ENCODE peak calls at places on chromosome 6, in nine cellular contexts. S is GM12878, B is MM.1S, D is heart left ventricle, J is upper lobe of right lung, Y is IMR-90, K is A549, U is lower lobe of right lung, H is mammary epithelial cell. W is an unnamed sample. For H3K4me1, the result is how much of the 10 kb centered on the place peaks cover.

GRCh38 chr6:118500130-118501015 is 47.7 kb upstream of the PLN start:
- DNase-seq in D (no peak), K (no peak), B (no peak), Y (no peak), J (no peak), U (no peak), H (no peak), S (no peak), W (no peak)

GRCh38 chr6:30782425-30783014 is 38.2 kb upstream of the IER3 start:
- DNase-seq in B (no peak), J (no peak), S (no peak), K (peak), U (no peak), H (peak), D (no peak), Y (peak), W (no peak)

GRCh38 chr6:36126553-36127458 is 3.5 kb upstream of the MAPK13 start:
- DNase-seq in K (peak), Y (peak), D (no peak), B (no peak), H (peak), J (no peak), S (no peak), U (no peak), W (peak)

GRCh38 chr6:157684620-157685299 is 138.3 kb upstream of the SNX9 start:
- DNase-seq in B (no peak), S (no peak), U (no peak), K (no peak), Y (no peak), J (no peak), H (no peak), D (no peak), W (no peak)

GRCh38 chr6:46612645-46613044 is 40.0 kb downstream of the CYP39A1 start:
- DNase-seq in K (no peak), Y (no peak), B (no peak), J (no peak), H (no peak), U (no peak), D (peak), S (no peak), W (peak)

GRCh38 chr6:144936764-144937163 is 651.6 kb downstream of the UTRN start:
- DNase-seq in S (no peak), D (no peak), K (no peak), H (no peak), Y (peak), U (no peak), B (no peak), J (no peak), W (no peak)

GRCh38 chr6:123830110-123830509 is 26.4 kb downstream of the NKAIN2 start:
- DNase-seq in H (no peak), U (no peak), J (no peak), D (no peak), B (no peak), S (no peak), Y (no peak), K (no peak), W (no peak)

GRCh38 chr6:32785781-32786533 is 22.6 kb upstream of the HLA-DQB2 start:
- DNase-seq in D (peak), U (no peak), K (peak), S (peak), B (peak), Y (peak), J (no peak), H (peak), W (no peak)

GRCh38 chr6:83974409-83975050 is 59.0 kb upstream of the MRAP2 start:
- DNase-seq in H (no peak), S (no peak), D (no peak), K (no peak), U (no peak), Y (no peak), J (no peak), B (no peak), W (no peak)

GRCh38 chr6:109795994-109796555 is 105.0 kb downstream of the FIG4 start:
- DNase-seq in K (no peak), B (no peak), D (no peak), S (no peak), J (no peak), H (no peak), U (no peak), Y (peak), W (no peak)

GRCh38 chr6:108437821-108438220 is 122.9 kb upstream of the FOXO3 start:
- DNase-seq in H (peak), Y (peak), D (no peak), K (no peak), S (no peak), B (no peak), J (no peak), U (no peak), W (no peak)

GRCh38 chr6:10341605-10342004 is 73.3 kb downstream of the TFAP2A start:
- DNase-seq in Y (no peak), J (no peak), B (no peak), U (no peak), D (no peak), H (no peak), K (no peak), S (no peak), W (no peak)

GRCh38 chr6:44180886-44181285 is 22.3 kb downstream of the CAPN11 start:
- DNase-seq in H (no peak), S (no peak), K (no peak), U (no peak), B (no peak), D (no peak), J (no peak), Y (no peak), W (no peak)

GRCh38 chr6:44771647-44772415 is 384.3 kb downstream of the CDC5L start:
- DNase-seq in D (no peak), H (no peak), U (no peak), J (no peak), Y (no peak), K (no peak), S (no peak), B (no peak), W (peak)

GRCh38 chr6:65259982-65260381 is 447.0 kb downstream of the EYS start:
- DNase-seq in H (no peak), B (no peak), J (no peak), U (no peak), D (no peak), S (no peak), Y (no peak), K (no peak), W (no peak)

DNA sequence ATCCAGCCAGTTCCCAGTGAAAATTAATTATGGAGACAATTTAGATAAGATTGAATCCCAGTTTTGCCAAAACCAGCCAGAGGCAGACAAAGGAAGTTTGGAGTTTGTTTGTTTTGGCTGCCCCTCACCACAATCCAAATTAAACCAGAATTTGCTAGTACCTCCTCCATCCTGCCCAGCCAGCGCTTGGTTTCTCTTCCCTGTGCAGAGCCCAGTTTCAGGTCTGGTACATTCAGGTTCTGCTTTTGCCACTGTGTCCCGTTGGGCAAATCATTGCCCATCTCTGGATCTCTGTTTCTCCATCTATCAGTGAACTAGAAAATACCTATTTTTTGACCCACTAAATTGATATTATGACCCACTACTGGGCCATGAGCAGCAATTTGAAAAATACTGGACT is 26.4 kb downstream of the FOXP4 start:
- DNase-seq in J (no peak), B (no peak), D (no peak), S (no peak), H (no peak), K (no peak), U (no peak), Y (no peak), W (no peak)
- H3K4me1 ChIP-seq in J (under half), B (under half), D (under half), S (under half), H (under half), K (under half), U (under half), Y (under half), W (half or more)

GRCh38 chr6:12845224-12846004 is 128.8 kb downstream of the PHACTR1 start:
- DNase-seq in J (no peak), B (no peak), Y (no peak), S (no peak), K (no peak), U (no peak), H (no peak), D (no peak), W (no peak)

GRCh38 chr6:12842126-12842525 is 125.6 kb downstream of the PHACTR1 start:
- DNase-seq in Y (no peak), B (no peak), J (no peak), K (no peak), H (no peak), S (no peak), D (no peak), U (no peak), W (no peak)

GRCh38 chr6:12841619-12842018 is 125.1 kb downstream of the PHACTR1 start:
- DNase-seq in S (no peak), D (no peak), K (no peak), Y (no peak), B (no peak), H (no peak), U (no peak), J (no peak), W (no peak)

GRCh38 chr6:12842658-12843057 is 126.1 kb downstream of the PHACTR1 start:
- DNase-seq in S (no peak), H (no peak), D (no peak), U (no peak), K (no peak), B (no peak), J (no peak), Y (no peak), W (no peak)

GRCh38 chr6:12844284-12845223 is 128.0 kb downstream of the PHACTR1 start:
- DNase-seq in H (no peak), D (no peak), Y (peak), J (no peak), B (peak), K (peak), S (no peak), U (no peak), W (no peak)
- TF ChIP-seq CTCF in H (peak), D (peak), Y (peak), J (peak), B (peak), K (peak), S (peak), U (peak), W (peak)

GRCh38 chr6:111854683-111855082 is 18.6 kb downstream of the FYN start:
- DNase-seq in H (no peak), U (no peak), S (no peak), Y (peak), K (no peak), D (no peak), B (no peak), J (no peak), W (no peak)
- H3K4me1 ChIP-seq in H (under half), U (under half), S (under half), Y (under half), K (under half), D (half or more), B (under half), J (under half), W (under half)

GRCh38 chr6:12482386-12482785 is 192.2 kb downstream of the EDN1 start:
- DNase-seq in D (no peak), J (no peak), H (no peak), S (no peak), K (peak), Y (no peak), B (no peak), U (no peak), W (no peak)
- TF ChIP-seq CTCF in D (no peak), J (no peak), H (peak), S (peak), K (peak), Y (peak), B (peak), U (no peak), W (no peak)

GRCh38 chr6:166465671-166466087 is 82.9 kb upstream of the MPC1 start:
- DNase-seq in K (peak), H (no peak), D (peak), J (no peak), S (no peak), U (no peak), Y (peak), B (no peak), W (no peak)

GRCh38 chr6:166462461-166463135 is 79.9 kb upstream of the MPC1 start:
- DNase-seq in K (no peak), S (no peak), U (no peak), B (no peak), H (no peak), J (no peak), D (no peak), Y (no peak), W (no peak)

GRCh38 chr6:166463363-166464067 is 80.8 kb upstream of the MPC1 start:
- DNase-seq in J (no peak), D (no peak), U (no peak), K (no peak), H (no peak), Y (no peak), S (no peak), B (no peak), W (no peak)

GRCh38 chr6:166464418-166465400 is 82.0 kb upstream of the MPC1 start:
- DNase-seq in D (no peak), S (no peak), J (no peak), H (no peak), B (no peak), Y (no peak), K (no peak), U (no peak), W (no peak)

DNA sequence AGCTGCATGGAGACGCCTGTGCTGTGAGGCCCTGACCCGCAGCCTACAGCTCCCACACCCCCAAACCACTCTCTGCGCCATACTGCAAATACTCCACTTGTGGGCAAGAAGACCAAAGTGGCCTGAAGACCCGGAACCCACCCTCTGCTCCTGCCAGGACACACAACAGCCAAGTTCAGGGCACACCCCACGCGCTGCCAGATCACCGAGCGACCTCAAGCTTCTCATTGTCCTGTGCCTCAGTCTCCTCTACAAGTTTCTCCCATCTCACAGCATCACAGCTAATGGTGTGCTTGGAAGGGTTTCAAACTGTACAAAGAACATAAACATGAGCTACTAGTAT is 81.3 kb upstream of the MPC1 start:
- DNase-seq in D (no peak), S (no peak), J (no peak), B (no peak), H (no peak), K (no peak), Y (no peak), U (no peak), W (no peak)
- H3K4me1 ChIP-seq in D (under half), S (under half), J (under half), B (under half), H (under half), K (under half), Y (under half), U (under half), W (under half)

GRCh38 chr6:116971959-116972358 is 94.9 kb downstream of the RFX6 start:
- DNase-seq in Y (peak), H (peak), U (no peak), J (no peak), D (peak), K (peak), S (no peak), B (peak), W (no peak)

GRCh38 chr6:116973992-116974391 is 97.0 kb downstream of the RFX6 start:
- DNase-seq in D (no peak), S (no peak), J (no peak), B (no peak), Y (no peak), U (no peak), K (no peak), H (no peak), W (no peak)

GRCh38 chr6:116974526-116974925 is 97.5 kb downstream of the RFX6 start:
- DNase-seq in J (no peak), H (no peak), B (no peak), U (no peak), S (no peak), D (no peak), K (no peak), Y (no peak), W (no peak)

GRCh38 chr6:116966675-116967576 is 89.9 kb downstream of the RFX6 start:
- DNase-seq in K (no peak), H (no peak), J (no peak), D (no peak), U (no peak), S (no peak), B (no peak), Y (no peak), W (no peak)

GRCh38 chr6:116969211-116969863 is 92.3 kb downstream of the RFX6 start:
- DNase-seq in S (no peak), Y (peak), U (no peak), H (peak), K (peak), D (no peak), J (no peak), B (peak), W (no peak)
- TF ChIP-seq CTCF in S (peak), Y (peak), U (peak), H (peak), K (peak), D (peak), J (peak), B (peak), W (peak)

GRCh38 chr6:159066479-159066878 is 21.7 kb upstream of the TAGAP start:
- DNase-seq in K (no peak), D (no peak), J (no peak), H (no peak), Y (no peak), U (no peak), B (no peak), S (no peak), W (no peak)

GRCh38 chr6:159065751-159066329 is 21.0 kb upstream of the TAGAP start:
- DNase-seq in K (no peak), H (no peak), D (no peak), B (no peak), U (no peak), Y (no peak), J (no peak), S (no peak), W (no peak)

GRCh38 chr6:159071843-159072769 is 27.3 kb upstream of the TAGAP start:
- DNase-seq in U (no peak), H (no peak), Y (no peak), D (no peak), B (no peak), S (no peak), K (no peak), J (no peak), W (no peak)

GRCh38 chr6:159067334-159067733 is 22.5 kb upstream of the TAGAP start:
- DNase-seq in D (no peak), H (peak), Y (no peak), B (no peak), S (peak), J (no peak), K (peak), U (no peak), W (no peak)

DNA sequence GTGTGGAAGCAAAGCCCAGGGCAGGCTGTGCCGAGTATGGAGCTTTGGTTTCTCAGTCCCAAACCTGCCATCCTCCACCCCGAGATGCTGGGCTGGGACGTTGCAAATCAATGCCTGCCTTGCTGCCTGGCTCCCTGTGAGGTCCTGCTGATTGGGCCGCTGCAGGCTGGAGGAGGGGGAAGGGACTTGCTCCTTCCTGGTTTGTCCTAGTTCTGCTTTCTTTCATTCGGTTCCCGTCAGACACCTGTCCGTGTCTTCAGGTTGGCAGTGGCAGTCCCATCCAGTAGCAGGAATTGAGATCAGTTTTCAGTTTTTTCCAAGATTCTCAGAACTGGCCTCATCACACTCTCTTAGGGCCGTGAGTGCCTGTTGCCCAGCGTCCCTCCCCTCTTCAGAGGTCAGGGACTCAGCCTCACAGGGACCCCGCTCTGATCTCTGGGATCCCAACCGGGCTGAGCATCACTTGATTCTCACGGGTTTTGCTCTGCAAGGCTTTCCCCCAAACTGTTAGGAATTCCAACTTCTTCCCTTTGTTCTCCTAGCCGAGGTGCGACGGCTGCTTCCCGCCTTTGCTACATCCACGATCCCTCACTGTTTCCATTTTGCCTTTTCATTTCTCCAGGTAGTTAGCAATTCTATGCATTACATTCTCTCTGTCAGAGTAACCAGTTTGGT is 24.2 kb upstream of the TAGAP start:
- DNase-seq in U (peak), J (no peak), Y (no peak), K (no peak), B (no peak), S (no peak), D (no peak), H (no peak), W (no peak)
- H3K4me1 ChIP-seq in U (under half), J (under half), Y (under half), K (under half), B (under half), S (under half), D (under half), H (under half), W (under half)

DNA sequence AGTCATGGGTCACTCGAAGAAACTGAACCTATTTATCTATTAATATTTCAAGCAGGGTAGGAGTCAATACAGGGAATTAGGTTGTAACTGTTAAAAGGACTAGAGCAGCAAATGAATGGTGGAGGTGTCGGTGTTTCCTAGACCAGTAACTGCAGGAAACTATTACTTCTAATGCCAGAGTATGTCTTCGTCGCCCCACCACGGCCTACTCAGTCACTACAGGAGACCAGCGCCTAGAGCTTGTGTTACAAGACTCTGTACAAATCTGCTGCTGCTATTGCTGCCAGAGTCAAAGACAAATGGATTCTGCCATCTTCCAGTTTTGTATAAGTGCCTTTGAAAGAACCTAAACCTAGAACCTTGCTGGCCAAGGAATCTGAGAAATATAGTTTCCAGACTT is 343.9 kb downstream of the SOX4 start:
- DNase-seq in Y (no peak), S (no peak), J (no peak), H (no peak), B (no peak), D (no peak), K (no peak), U (no peak), W (no peak)
- TF ChIP-seq CTCF in Y (no peak), S (no peak), J (no peak), H (no peak), B (no peak), D (no peak), K (no peak), U (no peak), W (no peak)